ENCODE peak calls at places on chromosomes 1 and 21, in nine cellular contexts. One of them, this sample, is unnamed.
A peak's percentile ranks its signal among the peaks of the same experiment; 100 is the strongest.

GRCh38 chr1:41328011-41328615 is 33.1 kb upstream of the FOXO6 start:
- DNase-seq in amygdala: no peak
- DNase-seq in EL: no peak
- DNase-seq in GM23248: no peak
- DNase-seq in T follicular helper cell: no peak
- DNase-seq in mucosa of descending colon: no peak
- DNase-seq in activated T-helper 2 cell treated with anti-CD3 and anti-CD28 coated beads, Interferon-gamma antibody, Interleukin-2, Interleukin-4, amounts not matched to agents 10 μg/mL and 5 μg/mL and 100 μg/mL, durations not matched to agents 14 hours and 24 hours and 36 hours: no peak
- DNase-seq in CD4-positive, CD25-positive, alpha-beta regulatory T cell: no peak
- DNase-seq in activated CD8-positive, alpha-beta memory T cell treated with anti-CD3 and anti-CD28 coated beads for 24 hours: peak; percentile 17
- DNase-seq in this sample: no peak

GRCh38 chr1:31548899-31549806 is 27.2 kb upstream of the TINAGL1 start:
- DNase-seq in amygdala: peak; percentile 32
- DNase-seq in EL: peak; percentile 86
- DNase-seq in GM23248: peak; percentile 85
- DNase-seq in T follicular helper cell: peak; percentile 77
- DNase-seq in mucosa of descending colon: peak; percentile 74
- DNase-seq in activated T-helper 2 cell treated with anti-CD3 and anti-CD28 coated beads, Interferon-gamma antibody, Interleukin-2, Interleukin-4, amounts not matched to agents 10 μg/mL and 5 μg/mL and 100 μg/mL, durations not matched to agents 14 hours and 24 hours and 36 hours: peak; percentile 87
- DNase-seq in CD4-positive, CD25-positive, alpha-beta regulatory T cell: peak; percentile 77
- DNase-seq in activated CD8-positive, alpha-beta memory T cell treated with anti-CD3 and anti-CD28 coated beads for 24 hours: peak; percentile 98
- DNase-seq in this sample: peak; percentile 89

GRCh38 chr1:209815931-209816338 is 10.0 kb upstream of the IRF6 start:
- DNase-seq in amygdala: no peak
- DNase-seq in EL: no peak
- DNase-seq in GM23248: no peak
- DNase-seq in T follicular helper cell: no peak
- DNase-seq in mucosa of descending colon: no peak
- DNase-seq in activated T-helper 2 cell treated with anti-CD3 and anti-CD28 coated beads, Interferon-gamma antibody, Interleukin-2, Interleukin-4, amounts not matched to agents 10 μg/mL and 5 μg/mL and 100 μg/mL, durations not matched to agents 14 hours and 24 hours and 36 hours: no peak
- DNase-seq in CD4-positive, CD25-positive, alpha-beta regulatory T cell: no peak
- DNase-seq in activated CD8-positive, alpha-beta memory T cell treated with anti-CD3 and anti-CD28 coated beads for 24 hours: no peak
- DNase-seq in this sample: peak; percentile 3

GRCh38 chr1:162206749-162207635 is 137.5 kb downstream of the NOS1AP start:
- DNase-seq in amygdala: no peak
- DNase-seq in EL: no peak
- DNase-seq in GM23248: no peak
- DNase-seq in T follicular helper cell: no peak
- DNase-seq in mucosa of descending colon: peak; percentile 80
- DNase-seq in activated T-helper 2 cell treated with anti-CD3 and anti-CD28 coated beads, Interferon-gamma antibody, Interleukin-2, Interleukin-4, amounts not matched to agents 10 μg/mL and 5 μg/mL and 100 μg/mL, durations not matched to agents 14 hours and 24 hours and 36 hours: no peak
- DNase-seq in CD4-positive, CD25-positive, alpha-beta regulatory T cell: no peak
- DNase-seq in activated CD8-positive, alpha-beta memory T cell treated with anti-CD3 and anti-CD28 coated beads for 24 hours: no peak
- DNase-seq in this sample: peak; percentile 39

GRCh38 chr1:154923695-154924094 is 12.8 kb downstream of the PMVK start:
- DNase-seq in amygdala: no peak
- DNase-seq in EL: no peak
- DNase-seq in GM23248: no peak
- DNase-seq in T follicular helper cell: no peak
- DNase-seq in mucosa of descending colon: no peak
- DNase-seq in activated T-helper 2 cell treated with anti-CD3 and anti-CD28 coated beads, Interferon-gamma antibody, Interleukin-2, Interleukin-4, amounts not matched to agents 10 μg/mL and 5 μg/mL and 100 μg/mL, durations not matched to agents 14 hours and 24 hours and 36 hours: no peak
- DNase-seq in CD4-positive, CD25-positive, alpha-beta regulatory T cell: no peak
- DNase-seq in activated CD8-positive, alpha-beta memory T cell treated with anti-CD3 and anti-CD28 coated beads for 24 hours: no peak
- DNase-seq in this sample: no peak

GRCh38 chr1:59699227-59699847 is 115.4 kb upstream of the HOOK1 start:
- DNase-seq in amygdala: no peak
- DNase-seq in EL: peak; percentile 53
- DNase-seq in GM23248: peak; percentile 68
- DNase-seq in T follicular helper cell: peak; percentile 8
- DNase-seq in mucosa of descending colon: no peak
- DNase-seq in activated T-helper 2 cell treated with anti-CD3 and anti-CD28 coated beads, Interferon-gamma antibody, Interleukin-2, Interleukin-4, amounts not matched to agents 10 μg/mL and 5 μg/mL and 100 μg/mL, durations not matched to agents 14 hours and 24 hours and 36 hours: peak; percentile 13
- DNase-seq in CD4-positive, CD25-positive, alpha-beta regulatory T cell: peak; percentile 58
- DNase-seq in activated CD8-positive, alpha-beta memory T cell treated with anti-CD3 and anti-CD28 coated beads for 24 hours: no peak
- DNase-seq in this sample: peak; percentile 73

GRCh38 chr1:96233422-96233821 is 488.2 kb upstream of the PTBP2 start:
- DNase-seq in amygdala: no peak
- DNase-seq in EL: no peak
- DNase-seq in GM23248: no peak
- DNase-seq in T follicular helper cell: no peak
- DNase-seq in mucosa of descending colon: no peak
- DNase-seq in activated T-helper 2 cell treated with anti-CD3 and anti-CD28 coated beads, Interferon-gamma antibody, Interleukin-2, Interleukin-4, amounts not matched to agents 10 μg/mL and 5 μg/mL and 100 μg/mL, durations not matched to agents 14 hours and 24 hours and 36 hours: no peak
- DNase-seq in CD4-positive, CD25-positive, alpha-beta regulatory T cell: no peak
- DNase-seq in activated CD8-positive, alpha-beta memory T cell treated with anti-CD3 and anti-CD28 coated beads for 24 hours: no peak
- DNase-seq in this sample: no peak

GRCh38 chr1:149845416-149845815 is 54.0 kb upstream of the BOLA1 start:
- DNase-seq in amygdala: no peak
- DNase-seq in EL: no peak
- DNase-seq in GM23248: peak; percentile 23
- DNase-seq in T follicular helper cell: no peak
- DNase-seq in mucosa of descending colon: no peak
- DNase-seq in activated T-helper 2 cell treated with anti-CD3 and anti-CD28 coated beads, Interferon-gamma antibody, Interleukin-2, Interleukin-4, amounts not matched to agents 10 μg/mL and 5 μg/mL and 100 μg/mL, durations not matched to agents 14 hours and 24 hours and 36 hours: no peak
- DNase-seq in CD4-positive, CD25-positive, alpha-beta regulatory T cell: peak; percentile 0
- DNase-seq in activated CD8-positive, alpha-beta memory T cell treated with anti-CD3 and anti-CD28 coated beads for 24 hours: no peak
- DNase-seq in this sample: peak; percentile 81

GRCh38 chr1:47865881-47866535 is 131.2 kb downstream of the TRABD2B start:
- DNase-seq in amygdala: no peak
- DNase-seq in EL: no peak
- DNase-seq in GM23248: no peak
- DNase-seq in T follicular helper cell: no peak
- DNase-seq in mucosa of descending colon: no peak
- DNase-seq in activated T-helper 2 cell treated with anti-CD3 and anti-CD28 coated beads, Interferon-gamma antibody, Interleukin-2, Interleukin-4, amounts not matched to agents 10 μg/mL and 5 μg/mL and 100 μg/mL, durations not matched to agents 14 hours and 24 hours and 36 hours: no peak
- DNase-seq in CD4-positive, CD25-positive, alpha-beta regulatory T cell: no peak
- DNase-seq in activated CD8-positive, alpha-beta memory T cell treated with anti-CD3 and anti-CD28 coated beads for 24 hours: no peak
- DNase-seq in this sample: no peak

GRCh38 chr1:96727860-96728259 is 6.3 kb downstream of the PTBP2 start:
- DNase-seq in amygdala: no peak
- DNase-seq in EL: no peak
- DNase-seq in GM23248: no peak
- DNase-seq in T follicular helper cell: no peak
- DNase-seq in mucosa of descending colon: no peak
- DNase-seq in activated T-helper 2 cell treated with anti-CD3 and anti-CD28 coated beads, Interferon-gamma antibody, Interleukin-2, Interleukin-4, amounts not matched to agents 10 μg/mL and 5 μg/mL and 100 μg/mL, durations not matched to agents 14 hours and 24 hours and 36 hours: no peak
- DNase-seq in CD4-positive, CD25-positive, alpha-beta regulatory T cell: no peak
- DNase-seq in activated CD8-positive, alpha-beta memory T cell treated with anti-CD3 and anti-CD28 coated beads for 24 hours: no peak
- DNase-seq in this sample: no peak

GRCh38 chr1:230632273-230632873 is 9.9 kb upstream of the COG2 start:
- DNase-seq in amygdala: no peak
- DNase-seq in EL: peak; percentile 49
- DNase-seq in GM23248: peak; percentile 50
- DNase-seq in T follicular helper cell: no peak
- DNase-seq in mucosa of descending colon: no peak
- DNase-seq in activated T-helper 2 cell treated with anti-CD3 and anti-CD28 coated beads, Interferon-gamma antibody, Interleukin-2, Interleukin-4, amounts not matched to agents 10 μg/mL and 5 μg/mL and 100 μg/mL, durations not matched to agents 14 hours and 24 hours and 36 hours: no peak
- DNase-seq in CD4-positive, CD25-positive, alpha-beta regulatory T cell: no peak
- DNase-seq in activated CD8-positive, alpha-beta memory T cell treated with anti-CD3 and anti-CD28 coated beads for 24 hours: no peak
- DNase-seq in this sample: peak; percentile 76

GRCh38 chr1:183753464-183753891 is 51.4 kb upstream of the RGL1 start:
- DNase-seq in amygdala: no peak
- DNase-seq in EL: no peak
- DNase-seq in GM23248: no peak
- DNase-seq in T follicular helper cell: no peak
- DNase-seq in mucosa of descending colon: no peak
- DNase-seq in activated T-helper 2 cell treated with anti-CD3 and anti-CD28 coated beads, Interferon-gamma antibody, Interleukin-2, Interleukin-4, amounts not matched to agents 10 μg/mL and 5 μg/mL and 100 μg/mL, durations not matched to agents 14 hours and 24 hours and 36 hours: no peak
- DNase-seq in CD4-positive, CD25-positive, alpha-beta regulatory T cell: no peak
- DNase-seq in activated CD8-positive, alpha-beta memory T cell treated with anti-CD3 and anti-CD28 coated beads for 24 hours: no peak
- DNase-seq in this sample: no peak

GRCh38 chr21:42834730-42835191 is 44.6 kb downstream of the WDR4 start:
- DNase-seq in amygdala: no peak
- DNase-seq in EL: no peak
- DNase-seq in GM23248: no peak
- DNase-seq in T follicular helper cell: no peak
- DNase-seq in mucosa of descending colon: no peak
- DNase-seq in activated T-helper 2 cell treated with anti-CD3 and anti-CD28 coated beads, Interferon-gamma antibody, Interleukin-2, Interleukin-4, amounts not matched to agents 10 μg/mL and 5 μg/mL and 100 μg/mL, durations not matched to agents 14 hours and 24 hours and 36 hours: no peak
- DNase-seq in CD4-positive, CD25-positive, alpha-beta regulatory T cell: no peak
- DNase-seq in activated CD8-positive, alpha-beta memory T cell treated with anti-CD3 and anti-CD28 coated beads for 24 hours: no peak
- DNase-seq in this sample: no peak

GRCh38 chr1:8122160-8122476 is 96.0 kb upstream of the ERRFI1 start:
- DNase-seq in amygdala: no peak
- DNase-seq in EL: peak; percentile 42
- DNase-seq in GM23248: no peak
- DNase-seq in T follicular helper cell: no peak
- DNase-seq in mucosa of descending colon: no peak
- DNase-seq in activated T-helper 2 cell treated with anti-CD3 and anti-CD28 coated beads, Interferon-gamma antibody, Interleukin-2, Interleukin-4, amounts not matched to agents 10 μg/mL and 5 μg/mL and 100 μg/mL, durations not matched to agents 14 hours and 24 hours and 36 hours: no peak
- DNase-seq in CD4-positive, CD25-positive, alpha-beta regulatory T cell: no peak
- DNase-seq in activated CD8-positive, alpha-beta memory T cell treated with anti-CD3 and anti-CD28 coated beads for 24 hours: no peak
- DNase-seq in this sample: no peak

GRCh38 chr21:45423968-45424853 is 19.2 kb downstream of the COL18A1 start:
- DNase-seq in amygdala: no peak
- DNase-seq in EL: no peak
- DNase-seq in GM23248: no peak
- DNase-seq in T follicular helper cell: no peak
- DNase-seq in mucosa of descending colon: peak; percentile 43
- DNase-seq in activated T-helper 2 cell treated with anti-CD3 and anti-CD28 coated beads, Interferon-gamma antibody, Interleukin-2, Interleukin-4, amounts not matched to agents 10 μg/mL and 5 μg/mL and 100 μg/mL, durations not matched to agents 14 hours and 24 hours and 36 hours: no peak
- DNase-seq in CD4-positive, CD25-positive, alpha-beta regulatory T cell: no peak
- DNase-seq in activated CD8-positive, alpha-beta memory T cell treated with anti-CD3 and anti-CD28 coated beads for 24 hours: no peak
- DNase-seq in this sample: no peak

This sample was measured in GM23338.